ENCODE peak calls at places on chromosomes 2 and 18, in four cellular contexts. P is IMR-90, F is endothelial cell of umbilical vein, E is K562. R is an unnamed sample.

GRCh38 chr18:11149441-11150270 is at the start of gene PIEZO2:
- DNase-seq in P (peak), F (peak), E (peak), R (peak)

GRCh38 chr2:234940527-234940926 is 11.3 kb upstream of the SH3BP4 start:
- DNase-seq in P (no peak), F (no peak), E (no peak), R (no peak)

GRCh38 chr2:25845843-25846505 is 32.3 kb downstream of the ASXL2 start:
- DNase-seq in P (peak), F (no peak), E (no peak), R (no peak)

GRCh38 chr18:37574113-37574512 is 8.5 kb upstream of the CELF4 start:
- DNase-seq in P (no peak), F (no peak), E (no peak), R (no peak)

GRCh38 chr2:118014492-118014824 is 588 bp upstream of the CCDC93 start:
- DNase-seq in P (no peak), F (no peak), E (no peak), R (no peak)

GRCh38 chr2:31075936-31076590 is 62.2 kb downstream of the GALNT14 start:
- DNase-seq in P (no peak), F (no peak), E (no peak), R (no peak)

GRCh38 chr2:70988151-70988550 is 6.5 kb downstream of the TEX261 start:
- DNase-seq in P (no peak), F (no peak), E (no peak), R (no peak)

GRCh38 chr2:221176666-221177065 is 395.4 kb downstream of the EPHA4 start:
- DNase-seq in P (no peak), F (no peak), E (no peak), R (no peak)

GRCh38 chr2:234288974-234289455 is 207.9 kb downstream of the ARL4C start:
- DNase-seq in P (peak), F (peak), E (peak), R (no peak)

GRCh38 chr2:43224571-43225092 is 1.8 kb downstream of the ZFP36L2 start:
- DNase-seq in P (peak), F (no peak), E (peak), R (no peak)

GRCh38 chr2:70711191-70711590 is 56.8 kb downstream of the ADD2 start:
- DNase-seq in P (no peak), F (no peak), E (no peak), R (no peak)

GRCh38 chr2:210224660-210225460 is at the start of gene ACADL:
- DNase-seq in P (no peak), F (peak), E (no peak), R (no peak)

GRCh38 chr18:24657461-24657860 is 197.0 kb downstream of the HRH4 start:
- DNase-seq in P (no peak), F (peak), E (no peak), R (no peak)

GRCh38 chr2:100213595-100213994 is 71.2 kb upstream of the AFF3 start:
- DNase-seq in P (no peak), F (no peak), E (no peak), R (no peak)

GRCh38 chr2:84636080-84636971 is 120.0 kb downstream of the DNAH6 start:
- DNase-seq in P (no peak), F (no peak), E (no peak), R (no peak)
- TF ChIP-seq FOS in P (no peak), F (no peak), E (no peak), R (no peak)

DNA sequence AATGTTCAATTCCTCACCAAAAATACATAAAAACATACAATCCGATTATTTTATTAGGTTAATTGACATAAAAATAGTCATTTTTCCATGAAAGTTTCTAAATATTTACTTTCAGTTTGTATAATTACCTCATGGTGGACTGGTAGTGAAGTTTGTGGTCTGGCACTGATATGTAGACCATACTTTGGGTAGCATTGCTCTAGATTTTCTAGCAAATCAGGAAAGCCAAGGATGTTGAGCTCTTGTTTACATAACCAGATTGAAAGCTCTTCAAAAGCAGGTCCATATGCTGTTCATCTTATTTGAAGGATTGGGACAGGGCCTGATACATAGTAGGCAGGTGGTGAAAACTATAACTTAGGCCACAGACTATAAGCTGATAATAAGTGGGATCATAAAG is 61.8 kb downstream of the COMMD1 start:
- DNase-seq in P (peak), F (no peak), E (no peak), R (no peak)
- TF ChIP-seq FOS in P (no peak), F (no peak), E (no peak), R (no peak)

GRCh38 chr2:230902180-230902899 is 22.7 kb downstream of the GPR55 start:
- DNase-seq in P (peak), F (no peak), E (peak), R (no peak)
- TF ChIP-seq FOS in P (no peak), F (no peak), E (no peak), R (no peak)

DNA sequence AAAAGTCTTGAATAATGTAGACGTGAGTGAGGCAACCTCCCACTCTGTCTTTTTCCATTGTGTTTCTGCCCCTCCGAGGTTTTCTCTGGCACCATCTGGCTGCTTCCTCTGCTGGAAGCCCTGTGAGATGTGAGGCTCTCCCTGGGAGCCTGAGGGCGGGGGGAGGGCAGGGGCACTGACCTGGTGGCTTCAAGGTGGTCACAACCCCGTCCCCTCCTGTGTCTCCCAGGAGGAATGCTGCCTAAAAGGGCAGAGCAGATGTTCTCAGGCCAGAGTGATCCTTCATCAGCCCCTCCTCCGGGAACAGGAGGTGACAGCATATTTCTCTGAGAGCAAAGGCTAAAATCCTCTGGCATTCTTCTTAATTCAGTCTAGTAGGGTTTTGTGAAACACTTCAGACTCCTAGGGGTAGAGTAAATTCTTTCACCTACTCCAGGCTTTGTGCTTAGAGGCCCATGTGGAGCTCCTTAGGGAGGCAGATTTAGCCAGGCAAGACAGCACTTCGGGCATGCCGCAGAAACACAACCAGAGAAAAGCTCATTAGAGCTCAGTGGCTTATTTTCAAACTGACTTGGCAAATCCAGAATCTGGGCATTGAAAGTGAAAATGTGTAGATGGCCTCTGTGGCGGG is 18.3 kb upstream of the GREB1 start:
- DNase-seq in P (no peak), F (no peak), E (no peak), R (no peak)
- TF ChIP-seq FOS in P (no peak), F (no peak), E (no peak), R (no peak)

DNA sequence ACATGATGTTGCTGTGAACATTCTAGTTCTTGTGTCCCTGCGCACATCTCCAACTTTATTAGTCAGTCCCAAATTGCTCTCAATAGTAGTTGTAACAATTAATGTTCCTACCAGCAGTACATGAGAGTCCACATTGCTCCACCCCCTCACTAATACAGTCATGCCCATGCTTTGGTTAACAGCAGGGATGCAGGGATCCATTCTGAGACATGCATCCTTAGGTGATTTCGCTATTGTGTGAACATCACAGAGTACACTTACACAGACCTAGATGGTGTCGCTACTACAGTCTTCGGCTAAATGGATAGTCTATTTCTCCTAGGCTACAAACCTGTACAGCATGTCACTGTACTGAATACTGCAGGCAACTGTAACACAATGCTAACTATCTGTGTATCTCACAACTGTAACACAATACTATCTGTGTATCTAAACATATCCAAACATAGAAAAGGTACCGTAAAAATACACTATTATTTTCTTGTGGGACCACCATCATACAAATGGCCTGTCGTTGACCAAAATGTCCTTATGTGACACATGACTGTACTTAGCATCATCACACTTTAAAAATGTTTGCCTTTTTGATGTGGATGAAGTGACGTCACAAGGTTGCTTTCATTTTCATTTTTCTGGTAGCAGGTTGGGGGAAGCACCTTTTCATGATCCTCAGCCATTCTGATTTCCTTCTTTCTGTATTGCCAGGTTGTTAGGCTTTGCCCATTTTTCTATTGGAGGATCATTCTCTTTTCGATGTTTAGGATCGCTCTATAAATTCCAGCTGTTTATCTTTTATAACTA is 82.9 kb upstream of the RNF152 start:
- DNase-seq in P (no peak), F (no peak), E (no peak), R (no peak)
- TF ChIP-seq FOS in P (no peak), F (no peak), E (no peak), R (no peak)

GRCh38 chr2:133266075-133266925 is 302.0 kb downstream of the NCKAP5 start:
- DNase-seq in P (no peak), F (peak), E (no peak), R (no peak)
- TF ChIP-seq FOS in P (no peak), F (no peak), E (no peak), R (no peak)

GRCh38 chr2:40434638-40435296 is 17.1 kb downstream of the SLC8A1 start:
- DNase-seq in P (peak), F (peak), E (no peak), R (no peak)
- TF ChIP-seq FOS in P (peak), F (peak), E (no peak), R (no peak)